ENCODE peak calls at places on chromosome 12, in four cellular contexts. Y is HCT116, H is SK-N-SH, L is K562. E is an unnamed sample.
A peak's percentile ranks its signal among the peaks of the same experiment; 100 is the strongest.

GRCh38 chr12:40145896-40146295 is 40.0 kb upstream of the SLC2A13 start:
- DNase-seq in Y (no peak), H (no peak), L (no peak), E (no peak)

GRCh38 chr12:30395190-30395589 is 300.5 kb downstream of the IPO8 start:
- DNase-seq in Y (no peak), H (no peak), L (peak; percentile 56), E (no peak)

GRCh38 chr12:127293507-127294310 is 973.3 kb upstream of the TMEM132C start:
- DNase-seq in Y (peak; percentile 50), H (peak; percentile 63), L (peak; percentile 79), E (peak; percentile 66)

GRCh38 chr12:56348776-56349175 is 10.1 kb downstream of the IL23A start:
- DNase-seq in Y (no peak), H (no peak), L (no peak), E (no peak)

GRCh38 chr12:120290541-120291312 is 976 bp downstream of the RNU4-2 start:
- DNase-seq in Y (no peak), H (no peak), L (no peak), E (no peak)

GRCh38 chr12:56220611-56221232 is 1.0 kb downstream of the RNF41 start:
- DNase-seq in Y (no peak), H (no peak), L (peak; percentile 30), E (no peak)

GRCh38 chr12:22625671-22626251 is 790 bp downstream of the ETNK1 start:
- DNase-seq in Y (peak; percentile 16), H (peak; percentile 59), L (peak; percentile 63), E (no peak)

GRCh38 chr12:62711626-62712305 is 223.2 kb downstream of the PPM1H start:
- DNase-seq in Y (no peak), H (no peak), L (no peak), E (no peak)

GRCh38 chr12:120079352-120080042 is 37.1 kb downstream of the RAB35 start:
- DNase-seq in Y (peak; percentile 18), H (no peak), L (no peak), E (peak; percentile 86)

GRCh38 chr12:9951026-9951652 is 19.0 kb upstream of the CLEC2A start:
- DNase-seq in Y (no peak), H (no peak), L (no peak), E (no peak)

GRCh38 chr12:132444957-132445883 is 44.7 kb upstream of the FBRSL1 start:
- DNase-seq in Y (no peak), H (no peak), L (no peak), E (no peak)

GRCh38 chr12:50188875-50189575 is 21.9 kb upstream of the CERS5 start:
- DNase-seq in Y (no peak), H (no peak), L (peak; percentile 29), E (no peak)

GRCh38 chr12:2563709-2564108 is 231.1 kb upstream of the FKBP4 start:
- DNase-seq in Y (no peak), H (no peak), L (no peak), E (no peak)

GRCh38 chr12:40647651-40648050 is 44.6 kb upstream of the CNTN1 start:
- DNase-seq in Y (peak; percentile 10), H (no peak), L (no peak), E (no peak)

GRCh38 chr12:19764408-19764807 is 325.1 kb downstream of the AEBP2 start:
- DNase-seq in Y (no peak), H (no peak), L (no peak), E (no peak)

GRCh38 chr12:42426733-42427132 is 100.8 kb downstream of the PPHLN1 start:
- DNase-seq in Y (peak; percentile 49), H (no peak), L (peak; percentile 94), E (no peak)

GRCh38 chr12:127785535-127785934 is 481.4 kb upstream of the TMEM132C start:
- DNase-seq in Y (no peak), H (no peak), L (no peak), E (no peak)

GRCh38 chr12:8890313-8891084 is 23.8 kb upstream of the PHC1 start:
- DNase-seq in Y (no peak), H (peak; percentile 76), L (peak; percentile 74), E (no peak)

GRCh38 chr12:47610847-47611246 is 95.0 kb downstream of the RPAP3 start:
- DNase-seq in Y (no peak), H (no peak), L (no peak), E (no peak)

GRCh38 chr12:52268212-52268611 is 6.2 kb upstream of the KRT86 start:
- DNase-seq in Y (no peak), H (no peak), L (no peak), E (no peak)

GRCh38 chr12:105888696-105889095 is 250.1 kb downstream of the NUAK1 start:
- DNase-seq in Y (no peak), H (no peak), L (no peak), E (no peak)

GRCh38 chr12:86724716-86725115 is 468.5 kb upstream of the MGAT4C start:
- DNase-seq in Y (no peak), H (no peak), L (no peak), E (no peak)

GRCh38 chr12:76874491-76875190 is 4.2 kb downstream of the CSRP2 start:
- DNase-seq in Y (no peak), H (no peak), L (no peak), E (no peak)

GRCh38 chr12:130335517-130336392 is 1.9 kb upstream of the PIWIL1 start:
- DNase-seq in Y (peak; percentile 40), H (peak; percentile 70), L (peak; percentile 71), E (peak; percentile 85)

GRCh38 chr12:38886064-38886463 is 19.3 kb downstream of the CPNE8 start:
- DNase-seq in Y (peak; percentile 4), H (no peak), L (peak; percentile 26), E (peak; percentile 32)

GRCh38 chr12:16603916-16604575 is 1.9 kb downstream of the LMO3 start:
- DNase-seq in Y (no peak), H (peak; percentile 52), L (no peak), E (no peak)

DNA sequence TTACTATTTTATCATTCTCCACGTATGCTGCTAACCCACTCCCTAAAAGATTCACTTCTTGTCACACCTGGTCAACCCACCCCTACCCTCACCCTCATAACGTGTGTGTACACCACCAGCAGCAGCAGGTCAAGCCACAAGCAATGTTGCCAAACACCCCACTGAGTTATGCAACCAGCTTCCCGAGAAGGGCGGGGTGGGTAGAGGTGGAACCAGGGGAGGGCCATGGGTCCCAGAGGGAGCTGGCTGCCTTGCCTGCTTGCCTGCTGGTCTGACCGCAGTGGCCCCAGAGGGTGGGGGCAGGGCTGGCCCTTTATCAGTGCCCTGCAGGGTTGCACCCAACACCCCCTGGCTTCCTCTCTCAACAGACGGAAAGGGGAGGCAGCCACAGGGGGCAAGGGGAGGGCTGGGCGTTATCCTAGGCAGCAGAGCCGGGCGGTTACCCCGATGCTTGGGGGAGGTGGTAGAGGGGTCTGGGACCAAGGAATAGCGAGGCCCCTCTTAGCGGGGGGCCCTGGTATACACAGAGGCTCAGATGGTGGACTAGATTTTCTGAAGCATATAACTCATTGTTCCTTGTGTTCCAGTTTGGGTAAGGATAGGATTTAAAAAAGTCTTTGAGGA is 3.5 kb upstream of the NFE2 start:
- DNase-seq in Y (no peak), H (no peak), L (peak; percentile 99), E (peak; percentile 66)
- TF ChIP-seq JUND in Y (no peak), H (no peak), L (peak; percentile 83), E (no peak)

DNA sequence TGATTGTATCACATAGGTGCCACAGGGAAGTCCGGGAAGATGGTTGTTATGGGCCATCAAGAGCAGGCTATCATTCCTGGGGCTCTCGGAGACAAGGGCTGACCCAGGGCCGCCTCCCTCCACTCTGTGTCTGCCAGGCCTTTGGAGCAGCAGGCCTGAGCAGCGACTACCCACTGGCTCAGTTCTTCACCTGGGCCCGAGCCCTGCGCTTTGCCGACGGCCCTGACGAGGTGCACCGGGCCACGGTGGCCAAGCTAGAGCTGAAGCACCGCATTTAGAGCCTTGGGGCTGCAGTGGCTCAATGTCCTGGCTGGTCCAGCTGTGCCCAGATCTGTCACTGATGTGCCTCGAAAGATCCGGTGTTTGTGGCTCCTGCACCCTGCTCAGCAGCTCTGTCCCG is 10.5 kb upstream of the ALDH2 start:
- DNase-seq in Y (no peak), H (no peak), L (no peak), E (no peak)
- TF ChIP-seq JUND in Y (no peak), H (no peak), L (no peak), E (no peak)

GRCh38 chr12:7647071-7647470 is 18.6 kb downstream of the APOBEC1 start:
- DNase-seq in Y (no peak), H (no peak), L (no peak), E (no peak)
- TF ChIP-seq JUND in Y (no peak), H (no peak), L (no peak), E (no peak)

DNA sequence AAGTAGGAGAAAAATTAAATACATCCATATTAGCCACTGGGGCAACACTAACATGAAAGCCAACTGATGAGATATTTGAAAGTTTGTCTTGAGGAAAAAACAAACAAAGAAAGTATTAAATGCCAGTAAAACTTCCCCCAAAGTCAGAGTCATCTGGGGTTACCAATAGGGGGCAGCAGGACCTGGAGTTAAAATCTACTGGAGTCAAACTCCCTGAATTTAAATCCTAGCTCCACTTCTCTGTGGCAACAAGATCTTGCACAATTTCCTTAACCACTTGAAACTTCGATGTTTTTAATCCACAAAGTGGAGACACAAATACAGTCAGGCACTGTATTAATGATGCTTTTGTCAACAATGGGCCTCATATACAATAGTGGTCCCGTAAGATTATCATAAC is 14.4 kb downstream of the PLEKHG7 start:
- DNase-seq in Y (peak; percentile 13), H (peak; percentile 4), L (peak; percentile 28), E (peak; percentile 39)
- TF ChIP-seq JUND in Y (no peak), H (no peak), L (no peak), E (no peak)

GRCh38 chr12:46357438-46358324 is 14.9 kb downstream of the SLC38A2 start:
- DNase-seq in Y (peak; percentile 84), H (no peak), L (no peak), E (no peak)

GRCh38 chr12:46360370-46360769 is 12.2 kb downstream of the SLC38A2 start:
- DNase-seq in Y (no peak), H (no peak), L (no peak), E (no peak)

GRCh38 chr12:46358325-46358700 is 14.3 kb downstream of the SLC38A2 start:
- DNase-seq in Y (no peak), H (no peak), L (no peak), E (no peak)

GRCh38 chr12:46359667-46360280 is 12.8 kb downstream of the SLC38A2 start:
- DNase-seq in Y (no peak), H (no peak), L (no peak), E (no peak)

DNA sequence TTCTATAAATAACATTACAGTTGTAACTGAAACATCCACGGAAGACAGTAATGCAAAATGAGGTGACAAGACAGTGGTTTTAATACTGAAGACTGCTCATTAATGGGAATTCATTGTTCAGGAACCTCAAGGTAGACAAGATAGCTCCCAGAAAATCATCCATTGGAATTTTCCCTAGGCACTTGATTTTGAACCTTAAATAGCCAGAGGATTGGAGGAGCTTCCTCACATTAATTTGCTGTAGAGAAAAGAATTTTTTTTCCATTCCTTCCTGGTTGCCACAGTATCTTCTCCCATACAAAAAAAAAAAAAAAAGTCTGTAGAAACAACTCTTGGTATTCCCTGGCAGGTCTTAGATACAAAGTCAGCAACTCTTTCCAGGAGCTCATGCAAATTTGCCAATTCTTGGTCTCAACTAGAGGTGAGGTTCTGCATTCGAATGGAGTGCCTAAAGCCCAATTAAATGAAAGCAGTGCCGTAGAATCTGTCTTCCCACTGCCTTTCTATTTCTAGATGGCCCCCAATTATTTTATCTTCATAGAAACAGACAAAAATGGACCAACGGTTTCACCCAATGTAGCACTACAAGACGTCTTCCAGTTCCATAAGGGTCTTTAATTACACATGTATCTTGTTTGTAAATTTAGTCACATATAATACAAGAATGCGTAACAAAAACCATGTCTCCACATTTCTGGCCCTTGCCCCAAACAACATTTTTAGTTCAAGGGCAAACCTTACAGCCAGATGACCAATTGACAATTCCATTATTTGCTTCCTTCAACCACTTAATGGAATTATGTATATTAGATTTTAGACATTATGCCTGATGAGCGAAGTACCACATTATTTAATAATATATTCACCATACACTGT is 13.5 kb downstream of the SLC38A2 start:
- DNase-seq in Y (no peak), H (no peak), L (no peak), E (no peak)
- TF ChIP-seq JUND in Y (no peak), H (peak; percentile 5), L (no peak), E (no peak)

GRCh38 chr12:5280091-5280490 is 151.8 kb upstream of the NTF3 start:
- DNase-seq in Y (no peak), H (no peak), L (no peak), E (no peak)
- TF ChIP-seq JUND in Y (no peak), H (no peak), L (no peak), E (no peak)

E was measured in T47D.